ENCODE peak calls at places on chromosome 21, in six cellular contexts. N is lower lobe of right lung; G is naive thymus-derived CD4-positive, alpha-beta T cell; F is endodermal cell; W is mesendoderm; K is IMR-90. D is an unnamed sample. For H3K4me1, the result is how much of the 10 kb centered on the place peaks cover.

GRCh38 chr21:31490471-31490870 is 146.4 kb upstream of the TIAM1 start:
- DNase-seq in G (no peak), N (no peak), W (peak), F (no peak), K (no peak), D (no peak)

GRCh38 chr21:42309753-42310213 is 5.4 kb downstream of the TFF3 start:
- DNase-seq in F (peak), G (peak), N (peak), W (peak), K (peak), D (peak)

GRCh38 chr21:42918291-42918690 is 7.1 kb downstream of the ERVH48-1 start:
- DNase-seq in N (no peak), W (no peak), K (no peak), F (no peak), G (no peak), D (no peak)

GRCh38 chr21:42010507-42011493 is 640 bp upstream of the ZBTB21 start:
- DNase-seq in G (peak), F (peak), K (no peak), N (peak), W (peak), D (no peak)

GRCh38 chr21:40516336-40516735 is 330.6 kb downstream of the DSCAM start:
- DNase-seq in F (peak), W (peak), G (no peak), N (no peak), K (no peak), D (no peak)

GRCh38 chr21:29077651-29078090 is 4.2 kb upstream of the CCT8 start:
- DNase-seq in F (no peak), K (peak), N (no peak), G (no peak), W (no peak), D (no peak)

GRCh38 chr21:17903029-17903806 is 84.1 kb upstream of the C21orf91 start:
- DNase-seq in G (peak), W (peak), F (peak), N (no peak), K (peak), D (no peak)

GRCh38 chr21:43333301-43334062 is 93.4 kb downstream of the SIK1 start:
- DNase-seq in K (peak), N (peak), G (no peak), F (peak), W (peak), D (no peak)

GRCh38 chr21:46661211-46661625 is 25.7 kb downstream of the PRMT2 start:
- DNase-seq in N (peak), G (peak), F (peak), W (peak), K (peak), D (no peak)

GRCh38 chr21:42644223-42645208 is 8.9 kb upstream of the PDE9A start:
- DNase-seq in W (no peak), N (peak), F (no peak), K (peak), G (no peak), D (no peak)

GRCh38 chr21:43328591-43329360 is 98.2 kb downstream of the SIK1 start:
- DNase-seq in W (no peak), G (no peak), F (no peak), N (no peak), K (no peak), D (no peak)

GRCh38 chr21:22961248-22961647 is 1963.0 kb downstream of the NCAM2 start:
- DNase-seq in W (no peak), N (no peak), F (no peak), G (no peak), K (no peak), D (no peak)

GRCh38 chr21:22516230-22516629 is 1518.0 kb downstream of the NCAM2 start:
- DNase-seq in W (no peak), G (no peak), F (no peak), K (no peak), N (no peak), D (no peak)

GRCh38 chr21:42319851-42320602 is 4.8 kb upstream of the TFF3 start:
- DNase-seq in N (no peak), F (peak), K (no peak), G (no peak), W (no peak), D (no peak)

GRCh38 chr21:42672699-42673458 is 19.5 kb downstream of the PDE9A start:
- DNase-seq in F (no peak), W (peak), K (peak), G (no peak), N (no peak), D (no peak)

GRCh38 chr21:31559368-31560119 is 99.9 kb upstream of the SOD1 start:
- DNase-seq in F (peak), W (peak), N (peak), K (peak), G (peak), D (peak)

GRCh38 chr21:17818158-17819113 is 720 bp downstream of the C21orf91 start:
- DNase-seq in W (peak), K (peak), N (peak), G (peak), F (peak), D (no peak)

GRCh38 chr21:44029460-44030087 is 17.5 kb downstream of the TRAPPC10 start:
- DNase-seq in N (no peak), G (no peak), K (no peak), F (no peak), W (no peak), D (no peak)

GRCh38 chr21:29342394-29342957 is 43.8 kb downstream of the BACH1 start:
- DNase-seq in K (peak), G (no peak), W (no peak), N (peak), F (no peak), D (no peak)

GRCh38 chr21:33229099-33229775 is 501 bp upstream of the IFNAR2 start:
- DNase-seq in G (no peak), W (no peak), F (no peak), K (no peak), N (no peak), D (no peak)

GRCh38 chr21:43719748-43720538 is 1.0 kb downstream of the PDXK start:
- DNase-seq in W (no peak), G (no peak), K (no peak), N (peak), F (peak), D (no peak)

GRCh38 chr21:33063907-33064622 is 5.9 kb upstream of the OLIG1 start:
- DNase-seq in K (no peak), N (no peak), G (no peak), W (peak), F (peak), D (no peak)

GRCh38 chr21:22711636-22712035 is 1713.4 kb downstream of the NCAM2 start:
- DNase-seq in K (no peak), G (no peak), W (no peak), N (no peak), F (no peak), D (no peak)

GRCh38 chr21:42388740-42389448 is 7.0 kb downstream of the TMPRSS3 start:
- DNase-seq in K (no peak), W (no peak), N (no peak), G (no peak), F (no peak), D (no peak)

GRCh38 chr21:31374430-31374829 is 30.4 kb upstream of the TIAM1 start:
- DNase-seq in G (no peak), K (no peak), N (no peak), W (peak), F (peak), D (no peak)

GRCh38 chr21:41726970-41727783 is 39.7 kb downstream of the RIPK4 start:
- DNase-seq in F (no peak), G (no peak), W (peak), N (no peak), K (peak), D (no peak)

GRCh38 chr21:39885119-39885848 is 18.0 kb downstream of the PCP4 start:
- DNase-seq in F (no peak), N (no peak), G (no peak), W (no peak), K (no peak), D (no peak)

GRCh38 chr21:39527067-39527595 is 75.4 kb downstream of the SH3BGR start:
- DNase-seq in G (no peak), W (no peak), K (no peak), F (no peak), N (no peak), D (no peak)

GRCh38 chr21:41168391-41169257 is 664 bp downstream of the BACE2 start:
- DNase-seq in F (peak), N (peak), G (no peak), K (peak), W (peak), D (no peak)

GRCh38 chr21:19400223-19400770 is 996.7 kb upstream of the TMPRSS15 start:
- DNase-seq in F (no peak), G (no peak), N (no peak), K (no peak), W (no peak), D (no peak)

GRCh38 chr21:41166947-41167346 is 1.0 kb upstream of the BACE2 start:
- DNase-seq in N (no peak), K (no peak), W (no peak), F (no peak), G (no peak), D (no peak)

GRCh38 chr21:42563261-42564045 is 49.8 kb downstream of the SLC37A1 start:
- DNase-seq in N (peak), W (no peak), K (no peak), F (peak), G (no peak), D (no peak)

GRCh38 chr21:20902998-20903397 is 95.2 kb upstream of the NCAM2 start:
- DNase-seq in W (no peak), K (no peak), F (no peak), G (no peak), N (no peak), D (no peak)

GRCh38 chr21:31293986-31294385 is 50.1 kb downstream of the TIAM1 start:
- DNase-seq in W (peak), F (no peak), G (no peak), N (no peak), K (peak), D (no peak)

GRCh38 chr21:42684109-42684916 is 30.9 kb downstream of the PDE9A start:
- DNase-seq in G (peak), K (no peak), N (no peak), W (no peak), F (no peak), D (no peak)

GRCh38 chr21:40652436-40652835 is 194.5 kb downstream of the DSCAM start:
- DNase-seq in N (no peak), G (no peak), F (no peak), W (peak), K (no peak), D (no peak)

DNA sequence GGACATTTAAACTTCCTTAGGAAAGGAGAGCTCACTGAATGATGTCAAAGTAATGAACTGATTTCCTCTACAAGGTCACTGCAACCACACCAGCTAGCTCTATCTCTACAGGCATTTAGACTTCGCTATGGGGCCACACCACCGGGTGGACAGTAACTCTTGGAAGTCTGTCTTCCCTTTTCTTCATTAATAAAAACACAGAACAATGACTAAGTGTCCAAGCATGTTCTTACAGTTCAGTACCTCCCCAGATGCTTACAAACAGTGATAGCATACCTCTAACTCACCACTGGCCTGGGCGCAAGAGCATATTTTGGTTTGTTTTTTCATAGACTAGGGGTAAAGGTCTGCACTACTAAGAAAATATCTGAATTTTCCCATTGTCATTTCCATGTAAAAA is 54.6 kb downstream of the SIM2 start:
- DNase-seq in W (no peak), N (no peak), G (no peak), K (peak), F (no peak), D (no peak)
- H3K27ac ChIP-seq in W (no peak), N (no peak), G (no peak), K (no peak), F (no peak), D (no peak)

GRCh38 chr21:37917612-37918011 is 1.4 kb upstream of the KCNJ6 start:
- DNase-seq in N (no peak), K (peak), W (no peak), F (no peak), G (no peak), D (no peak)
- H3K4me3 ChIP-seq in N (no peak), K (no peak), W (no peak), F (no peak), G (no peak), D (no peak)

GRCh38 chr21:45453308-45453950 is 48.5 kb downstream of the COL18A1 start:
- DNase-seq in W (no peak), F (no peak), K (no peak), N (no peak), G (no peak), D (no peak)

GRCh38 chr21:45455321-45456013 is 50.5 kb downstream of the COL18A1 start:
- DNase-seq in N (no peak), W (no peak), G (no peak), F (no peak), K (peak), D (no peak)

GRCh38 chr21:45456014-45456835 is 51.3 kb downstream of the COL18A1 start:
- DNase-seq in F (no peak), W (no peak), G (no peak), N (no peak), K (no peak), D (no peak)

GRCh38 chr21:45454081-45454923 is 49.3 kb downstream of the COL18A1 start:
- DNase-seq in W (no peak), G (no peak), N (no peak), F (no peak), K (no peak), D (no peak)

GRCh38 chr21:45454924-45455315 is 50.0 kb downstream of the COL18A1 start:
- DNase-seq in F (no peak), G (no peak), K (no peak), W (no peak), N (no peak), D (no peak)
- H3K4me1 ChIP-seq in F (under half), G (under half), K (under half), W (under half), N (under half), D (under half)

GRCh38 chr21:34891610-34891943 is 157.5 kb downstream of the RUNX1 start:
- DNase-seq in N (no peak), F (no peak), K (no peak), G (no peak), W (no peak), D (no peak)

GRCh38 chr21:34890724-34891609 is 158.1 kb downstream of the RUNX1 start:
- DNase-seq in N (peak), W (peak), G (peak), F (peak), K (peak), D (no peak)

GRCh38 chr21:34892196-34892595 is 156.9 kb downstream of the RUNX1 start:
- DNase-seq in G (no peak), N (no peak), F (no peak), K (peak), W (no peak), D (no peak)

GRCh38 chr21:34897828-34898227 is 151.3 kb downstream of the RUNX1 start:
- DNase-seq in K (no peak), N (no peak), W (no peak), G (no peak), F (no peak), D (no peak)

DNA sequence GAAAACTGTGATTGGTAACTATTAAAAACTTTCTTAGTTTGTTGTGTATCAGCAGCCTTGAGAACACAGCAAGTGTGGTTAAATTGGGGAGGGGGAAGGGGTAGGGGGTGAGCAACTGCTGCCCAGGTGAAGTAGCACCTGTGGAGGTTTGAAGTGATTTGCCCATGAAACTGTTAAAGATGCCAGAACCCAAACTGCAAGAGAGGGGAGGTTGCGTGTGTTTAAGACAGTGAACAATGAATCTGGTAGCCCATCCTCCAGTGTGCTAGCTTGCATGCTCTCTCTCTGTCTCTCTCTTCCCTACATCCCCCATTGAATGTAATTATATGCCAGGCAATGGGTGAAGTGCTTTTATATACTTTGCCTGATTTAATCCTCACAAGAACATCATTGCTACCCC is 154.7 kb downstream of the RUNX1 start:
- DNase-seq in F (no peak), W (no peak), G (no peak), N (no peak), K (no peak), D (no peak)
- H3K27ac ChIP-seq in F (no peak), W (no peak), G (no peak), N (no peak), K (no peak), D (peak)

GRCh38 chr21:25183577-25183976 is 423.7 kb downstream of the MRPL39 start:
- DNase-seq in F (no peak), W (no peak), N (no peak), G (no peak), K (no peak), D (no peak)

GRCh38 chr21:25175938-25176337 is 431.3 kb downstream of the MRPL39 start:
- DNase-seq in W (no peak), N (no peak), F (no peak), G (no peak), K (no peak), D (no peak)

GRCh38 chr21:25176637-25177412 is 430.5 kb downstream of the MRPL39 start:
- DNase-seq in W (no peak), K (peak), N (no peak), F (no peak), G (no peak), D (no peak)

GRCh38 chr21:25179116-25179515 is 428.2 kb downstream of the MRPL39 start:
- DNase-seq in F (no peak), G (no peak), K (peak), N (no peak), W (no peak), D (no peak)
- H3K4me3 ChIP-seq in F (no peak), G (no peak), K (no peak), N (no peak), W (no peak), D (no peak)

GRCh38 chr21:38266732-38267131 is 9.9 kb downstream of the KCNJ15 start:
- DNase-seq in G (no peak), F (no peak), N (no peak), W (no peak), K (peak), D (no peak)

GRCh38 chr21:38269567-38269917 is 12.8 kb downstream of the KCNJ15 start:
- DNase-seq in K (no peak), G (no peak), F (no peak), N (no peak), W (no peak), D (no peak)

GRCh38 chr21:38267991-38268858 is 11.4 kb downstream of the KCNJ15 start:
- DNase-seq in N (no peak), K (no peak), G (no peak), F (no peak), W (no peak), D (no peak)

GRCh38 chr21:38268859-38269566 is 12.2 kb downstream of the KCNJ15 start:
- DNase-seq in F (no peak), W (no peak), G (no peak), N (no peak), K (no peak), D (no peak)

GRCh38 chr21:38267136-38267535 is 10.3 kb downstream of the KCNJ15 start:
- DNase-seq in F (no peak), K (no peak), W (no peak), N (no peak), G (no peak), D (no peak)
- H3K4me1 ChIP-seq in F (under half), K (under half), W (under half), N (half or more), G (under half), D (under half)

GRCh38 chr21:35227774-35228173 is 178.7 kb upstream of the RUNX1 start:
- DNase-seq in F (no peak), K (no peak), G (no peak), N (no peak), W (no peak), D (no peak)
- H3K27ac ChIP-seq in F (no peak), K (no peak), G (no peak), N (no peak), W (no peak), D (peak)

GRCh38 chr21:16195896-16196443 is 466.2 kb downstream of the USP25 start:
- DNase-seq in W (no peak), G (no peak), N (no peak), F (no peak), K (no peak), D (no peak)
- H3K4me3 ChIP-seq in W (no peak), G (no peak), N (peak), F (no peak), K (no peak), D (no peak)

DNA sequence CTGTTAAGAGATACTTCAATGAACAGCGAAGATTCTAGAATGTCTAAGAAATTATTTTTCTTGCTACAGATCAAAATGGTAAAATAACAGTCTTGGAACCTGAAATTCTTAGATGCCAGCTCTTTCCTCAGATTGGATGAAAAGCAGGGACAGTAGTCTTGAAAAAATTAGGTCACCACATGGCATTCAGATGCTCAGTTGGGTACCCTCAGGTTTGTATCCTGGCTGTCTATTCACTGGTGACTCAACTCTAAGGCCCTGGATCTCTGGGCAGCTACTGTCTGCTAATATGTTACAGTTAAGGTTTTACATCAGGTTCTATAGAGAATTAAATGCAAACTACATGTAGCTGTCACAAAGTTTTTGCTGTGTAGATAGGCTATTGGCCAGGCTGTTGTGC is 528.9 kb upstream of the ADAMTS5 start:
- DNase-seq in F (no peak), K (no peak), G (no peak), N (no peak), W (no peak), D (no peak)
- H3K4me1 ChIP-seq in F (under half), K (under half), G (under half), N (under half), W (under half), D (under half)